ENCODE peak calls at places on chromosomes 12 and 14, in ten cellular contexts. One of them, this sample, is unnamed.

GRCh38 chr12:48092606-48093005 is 13.3 kb downstream of the SENP1 start:
- DNase-seq in sigmoid colon: no peak
- DNase-seq in ovary: no peak
- DNase-seq in A549: no peak
- DNase-seq in heart left ventricle: no peak
- DNase-seq in lower leg skin: no peak
- DNase-seq in body of pancreas: no peak
- DNase-seq in esophagus muscularis mucosa: no peak
- DNase-seq in tibial nerve: no peak
- DNase-seq in IMR-90: peak
- DNase-seq in this sample: no peak

GRCh38 chr12:57152408-57153038 is 5.1 kb upstream of the LRP1-AS start:
- DNase-seq in lower leg skin: peak
- DNase-seq in ovary: peak
- DNase-seq in heart left ventricle: no peak
- DNase-seq in A549: no peak
- DNase-seq in body of pancreas: no peak
- DNase-seq in IMR-90: peak
- DNase-seq in tibial nerve: peak
- DNase-seq in esophagus muscularis mucosa: no peak
- DNase-seq in sigmoid colon: peak
- DNase-seq in this sample: no peak

GRCh38 chr12:117034691-117035090 is 64.5 kb downstream of the TESC start:
- DNase-seq in heart left ventricle: no peak
- DNase-seq in IMR-90: no peak
- DNase-seq in ovary: no peak
- DNase-seq in tibial nerve: no peak
- DNase-seq in sigmoid colon: peak
- DNase-seq in esophagus muscularis mucosa: no peak
- DNase-seq in A549: no peak
- DNase-seq in lower leg skin: no peak
- DNase-seq in body of pancreas: no peak
- DNase-seq in this sample: no peak

GRCh38 chr14:75794615-75795038 is 133.6 kb downstream of the TTLL5 start:
- DNase-seq in ovary: no peak
- DNase-seq in A549: no peak
- DNase-seq in tibial nerve: no peak
- DNase-seq in body of pancreas: no peak
- DNase-seq in heart left ventricle: no peak
- DNase-seq in sigmoid colon: no peak
- DNase-seq in IMR-90: peak
- DNase-seq in esophagus muscularis mucosa: no peak
- DNase-seq in lower leg skin: no peak
- DNase-seq in this sample: no peak

GRCh38 chr12:27900920-27901879 is 71.3 kb downstream of the PTHLH start:
- DNase-seq in heart left ventricle: no peak
- DNase-seq in IMR-90: no peak
- DNase-seq in lower leg skin: no peak
- DNase-seq in tibial nerve: no peak
- DNase-seq in A549: no peak
- DNase-seq in body of pancreas: no peak
- DNase-seq in esophagus muscularis mucosa: peak
- DNase-seq in ovary: no peak
- DNase-seq in sigmoid colon: no peak
- DNase-seq in this sample: no peak

GRCh38 chr12:13367973-13368372 is 171.4 kb downstream of the EMP1 start:
- DNase-seq in esophagus muscularis mucosa: peak
- DNase-seq in IMR-90: no peak
- DNase-seq in A549: no peak
- DNase-seq in heart left ventricle: no peak
- DNase-seq in lower leg skin: no peak
- DNase-seq in ovary: no peak
- DNase-seq in sigmoid colon: no peak
- DNase-seq in tibial nerve: no peak
- DNase-seq in body of pancreas: no peak
- DNase-seq in this sample: peak

GRCh38 chr12:115354476-115354890 is 670.5 kb upstream of the TBX3 start:
- DNase-seq in ovary: no peak
- DNase-seq in tibial nerve: no peak
- DNase-seq in body of pancreas: no peak
- DNase-seq in A549: no peak
- DNase-seq in heart left ventricle: no peak
- DNase-seq in lower leg skin: no peak
- DNase-seq in IMR-90: peak
- DNase-seq in sigmoid colon: no peak
- DNase-seq in esophagus muscularis mucosa: no peak
- DNase-seq in this sample: no peak

GRCh38 chr12:65656904-65657351 is 167.4 kb upstream of the HMGA2 start:
- DNase-seq in body of pancreas: no peak
- DNase-seq in lower leg skin: no peak
- DNase-seq in A549: peak
- DNase-seq in sigmoid colon: no peak
- DNase-seq in tibial nerve: no peak
- DNase-seq in ovary: no peak
- DNase-seq in IMR-90: peak
- DNase-seq in esophagus muscularis mucosa: no peak
- DNase-seq in heart left ventricle: no peak
- DNase-seq in this sample: no peak

GRCh38 chr14:102507891-102508312 is 1.7 kb downstream of the ANKRD9 start:
- DNase-seq in heart left ventricle: no peak
- DNase-seq in ovary: no peak
- DNase-seq in esophagus muscularis mucosa: no peak
- DNase-seq in sigmoid colon: no peak
- DNase-seq in body of pancreas: no peak
- DNase-seq in lower leg skin: no peak
- DNase-seq in IMR-90: no peak
- DNase-seq in tibial nerve: no peak
- DNase-seq in A549: no peak
- DNase-seq in this sample: no peak

GRCh38 chr12:124767075-124767821 is 96.4 kb downstream of the SCARB1 start:
- DNase-seq in IMR-90: peak
- DNase-seq in heart left ventricle: peak
- DNase-seq in lower leg skin: peak
- DNase-seq in body of pancreas: peak
- DNase-seq in esophagus muscularis mucosa: peak
- DNase-seq in sigmoid colon: peak
- DNase-seq in A549: peak
- DNase-seq in tibial nerve: peak
- DNase-seq in ovary: peak
- DNase-seq in this sample: peak

GRCh38 chr12:106692896-106693295 is 81.6 kb upstream of the RIC8B start:
- DNase-seq in lower leg skin: no peak
- DNase-seq in sigmoid colon: no peak
- DNase-seq in A549: no peak
- DNase-seq in ovary: no peak
- DNase-seq in esophagus muscularis mucosa: peak
- DNase-seq in heart left ventricle: no peak
- DNase-seq in IMR-90: no peak
- DNase-seq in tibial nerve: no peak
- DNase-seq in body of pancreas: no peak
- DNase-seq in this sample: no peak

GRCh38 chr14:102746568-102747438 is 30.4 kb upstream of the TRAF3 start:
- DNase-seq in sigmoid colon: no peak
- DNase-seq in IMR-90: no peak
- DNase-seq in ovary: no peak
- DNase-seq in lower leg skin: no peak
- DNase-seq in body of pancreas: no peak
- DNase-seq in esophagus muscularis mucosa: no peak
- DNase-seq in heart left ventricle: no peak
- DNase-seq in A549: no peak
- DNase-seq in tibial nerve: no peak
- DNase-seq in this sample: no peak

GRCh38 chr14:21894003-21894897 is 220.6 kb upstream of the OR4E1 start:
- DNase-seq in tibial nerve: no peak
- DNase-seq in ovary: no peak
- DNase-seq in A549: no peak
- DNase-seq in heart left ventricle: no peak
- DNase-seq in esophagus muscularis mucosa: no peak
- DNase-seq in sigmoid colon: no peak
- DNase-seq in IMR-90: no peak
- DNase-seq in lower leg skin: no peak
- DNase-seq in body of pancreas: no peak
- DNase-seq in this sample: no peak

GRCh38 chr14:100221419-100222218 is 17.3 kb upstream of the YY1 start:
- DNase-seq in body of pancreas: peak
- DNase-seq in lower leg skin: peak
- DNase-seq in tibial nerve: no peak
- DNase-seq in heart left ventricle: peak
- DNase-seq in sigmoid colon: no peak
- DNase-seq in A549: no peak
- DNase-seq in ovary: no peak
- DNase-seq in IMR-90: peak
- DNase-seq in esophagus muscularis mucosa: no peak
- DNase-seq in this sample: peak
- TF ChIP-seq POLR2A in body of pancreas: peak
- TF ChIP-seq POLR2A in lower leg skin: no peak
- TF ChIP-seq POLR2A in tibial nerve: no peak
- TF ChIP-seq POLR2A in heart left ventricle: no peak
- TF ChIP-seq POLR2A in sigmoid colon: no peak
- TF ChIP-seq POLR2A in A549: no peak
- TF ChIP-seq POLR2A in ovary: no peak
- TF ChIP-seq POLR2A in IMR-90: no peak
- TF ChIP-seq POLR2A in esophagus muscularis mucosa: no peak
- TF ChIP-seq POLR2A in this sample: no peak

DNA sequence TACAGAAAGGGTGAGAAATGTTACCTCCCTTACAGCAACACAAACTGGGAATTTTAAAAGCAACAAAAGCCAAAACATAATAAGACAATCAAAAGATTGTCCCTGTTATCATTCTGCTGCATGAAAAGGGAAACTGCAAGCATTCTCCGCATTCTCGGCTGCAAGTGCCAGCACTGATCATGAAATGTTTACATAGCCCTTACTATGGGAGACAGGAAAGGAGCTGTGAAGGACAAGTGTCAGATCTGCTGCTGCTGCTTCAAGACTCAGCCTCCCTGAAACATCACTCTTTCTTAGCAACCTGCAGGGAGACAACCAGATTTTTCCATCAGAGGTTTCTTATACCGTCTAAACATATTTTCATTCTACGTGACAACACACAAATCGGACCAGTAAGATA is 20.1 kb downstream of the DENND5B start:
- DNase-seq in lower leg skin: no peak
- DNase-seq in heart left ventricle: no peak
- DNase-seq in tibial nerve: no peak
- DNase-seq in A549: no peak
- DNase-seq in esophagus muscularis mucosa: no peak
- DNase-seq in body of pancreas: no peak
- DNase-seq in IMR-90: peak
- DNase-seq in ovary: no peak
- DNase-seq in sigmoid colon: no peak
- DNase-seq in this sample: no peak
- H3K4me3 ChIP-seq in lower leg skin: no peak
- H3K4me3 ChIP-seq in heart left ventricle: no peak
- H3K4me3 ChIP-seq in tibial nerve: no peak
- H3K4me3 ChIP-seq in A549: no peak
- H3K4me3 ChIP-seq in esophagus muscularis mucosa: no peak
- H3K4me3 ChIP-seq in body of pancreas: no peak
- H3K4me3 ChIP-seq in IMR-90: peak
- H3K4me3 ChIP-seq in ovary: no peak
- H3K4me3 ChIP-seq in sigmoid colon: no peak
- H3K4me3 ChIP-seq in this sample: no peak

DNA sequence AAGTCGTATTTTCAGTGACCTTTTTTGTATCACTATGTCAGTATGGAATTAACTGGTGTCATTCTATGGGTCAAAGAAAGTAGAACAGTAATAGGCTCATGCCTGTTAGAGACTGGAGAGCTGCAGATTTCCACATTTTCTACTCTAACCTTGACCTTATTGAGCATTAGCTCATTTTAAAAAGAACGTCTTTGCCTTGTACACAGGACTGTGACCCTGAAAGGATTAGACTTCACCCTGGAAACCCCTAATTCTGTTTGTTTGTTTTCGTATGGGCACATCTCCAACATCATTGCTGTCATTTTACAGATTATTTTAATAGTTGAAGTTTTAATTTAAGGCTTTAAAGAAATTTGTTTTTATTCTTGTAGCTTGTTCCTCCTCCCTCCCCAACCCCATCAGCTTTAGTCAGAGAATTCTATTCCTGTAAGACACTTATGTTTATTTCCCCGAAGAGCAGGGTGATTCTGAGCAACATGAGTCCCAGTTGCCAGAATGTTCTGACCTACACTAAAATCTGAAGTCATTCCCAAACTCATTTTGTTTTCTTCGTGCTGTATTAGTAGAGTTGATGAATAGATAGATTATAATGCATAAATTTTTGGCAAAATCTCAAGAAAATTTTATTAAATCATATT is 451.3 kb downstream of the FOXG1 start:
- DNase-seq in heart left ventricle: no peak
- DNase-seq in lower leg skin: no peak
- DNase-seq in body of pancreas: no peak
- DNase-seq in tibial nerve: no peak
- DNase-seq in sigmoid colon: no peak
- DNase-seq in A549: no peak
- DNase-seq in IMR-90: peak
- DNase-seq in esophagus muscularis mucosa: no peak
- DNase-seq in ovary: no peak
- DNase-seq in this sample: no peak
- TF ChIP-seq POLR2A in heart left ventricle: no peak
- TF ChIP-seq POLR2A in lower leg skin: no peak
- TF ChIP-seq POLR2A in body of pancreas: no peak
- TF ChIP-seq POLR2A in tibial nerve: no peak
- TF ChIP-seq POLR2A in sigmoid colon: no peak
- TF ChIP-seq POLR2A in A549: no peak
- TF ChIP-seq POLR2A in IMR-90: no peak
- TF ChIP-seq POLR2A in esophagus muscularis mucosa: no peak
- TF ChIP-seq POLR2A in ovary: no peak
- TF ChIP-seq POLR2A in this sample: no peak

GRCh38 chr12:50215033-50215432 is 47.9 kb upstream of the CERS5 start:
- DNase-seq in IMR-90: peak
- DNase-seq in A549: no peak
- DNase-seq in ovary: no peak
- DNase-seq in heart left ventricle: no peak
- DNase-seq in sigmoid colon: no peak
- DNase-seq in lower leg skin: no peak
- DNase-seq in body of pancreas: no peak
- DNase-seq in esophagus muscularis mucosa: no peak
- DNase-seq in tibial nerve: no peak
- DNase-seq in this sample: no peak
- H3K4me3 ChIP-seq in IMR-90: no peak
- H3K4me3 ChIP-seq in A549: no peak
- H3K4me3 ChIP-seq in ovary: no peak
- H3K4me3 ChIP-seq in heart left ventricle: no peak
- H3K4me3 ChIP-seq in sigmoid colon: no peak
- H3K4me3 ChIP-seq in lower leg skin: no peak
- H3K4me3 ChIP-seq in body of pancreas: no peak
- H3K4me3 ChIP-seq in esophagus muscularis mucosa: no peak
- H3K4me3 ChIP-seq in tibial nerve: no peak
- H3K4me3 ChIP-seq in this sample: no peak

GRCh38 chr12:103933237-103933636 is 3.0 kb downstream of the HSP90B1 start:
- DNase-seq in esophagus muscularis mucosa: no peak
- DNase-seq in sigmoid colon: no peak
- DNase-seq in heart left ventricle: no peak
- DNase-seq in ovary: no peak
- DNase-seq in IMR-90: no peak
- DNase-seq in tibial nerve: no peak
- DNase-seq in lower leg skin: no peak
- DNase-seq in A549: no peak
- DNase-seq in body of pancreas: no peak
- DNase-seq in this sample: no peak
- TF ChIP-seq POLR2A in esophagus muscularis mucosa: no peak
- TF ChIP-seq POLR2A in sigmoid colon: no peak
- TF ChIP-seq POLR2A in heart left ventricle: no peak
- TF ChIP-seq POLR2A in ovary: no peak
- TF ChIP-seq POLR2A in IMR-90: no peak
- TF ChIP-seq POLR2A in tibial nerve: no peak
- TF ChIP-seq POLR2A in lower leg skin: no peak
- TF ChIP-seq POLR2A in A549: no peak
- TF ChIP-seq POLR2A in body of pancreas: no peak
- TF ChIP-seq POLR2A in this sample: no peak